ENCODE peak calls at places on chromosomes 13 and 19, in ten cellular contexts. One of them, this sample, is unnamed.

GRCh38 chr19:54561840-54562239 is 11.8 kb upstream of the LILRA2 start:
- DNase-seq in mammary epithelial cell: no peak
- DNase-seq in PC-3: no peak
- DNase-seq in breast epithelium: no peak
- DNase-seq in uterus: no peak
- DNase-seq in aorta: no peak
- DNase-seq in ascending aorta: no peak
- DNase-seq in astrocyte: no peak
- DNase-seq in HCT116: no peak
- DNase-seq in BE2C: no peak
- DNase-seq in this sample: no peak

GRCh38 chr13:46119883-46120614 is 15.2 kb upstream of the CPB2 start:
- DNase-seq in mammary epithelial cell: peak; percentile 39
- DNase-seq in PC-3: peak; percentile 56
- DNase-seq in breast epithelium: no peak
- DNase-seq in uterus: no peak
- DNase-seq in aorta: no peak
- DNase-seq in ascending aorta: no peak
- DNase-seq in astrocyte: peak; percentile 75
- DNase-seq in HCT116: peak; percentile 39
- DNase-seq in BE2C: peak; percentile 26
- DNase-seq in this sample: no peak

GRCh38 chr19:5809469-5809868 is 4.6 kb downstream of the NRTN start:
- DNase-seq in mammary epithelial cell: no peak
- DNase-seq in PC-3: no peak
- DNase-seq in breast epithelium: no peak
- DNase-seq in uterus: no peak
- DNase-seq in aorta: no peak
- DNase-seq in ascending aorta: no peak
- DNase-seq in astrocyte: no peak
- DNase-seq in HCT116: no peak
- DNase-seq in BE2C: no peak
- DNase-seq in this sample: no peak

GRCh38 chr19:49809155-49809986 is 3.7 kb downstream of the FUZ start:
- DNase-seq in mammary epithelial cell: no peak
- DNase-seq in PC-3: peak; percentile 36
- DNase-seq in breast epithelium: peak; percentile 51
- DNase-seq in uterus: peak; percentile 39
- DNase-seq in aorta: peak; percentile 82
- DNase-seq in ascending aorta: peak; percentile 80
- DNase-seq in astrocyte: peak; percentile 16
- DNase-seq in HCT116: no peak
- DNase-seq in BE2C: peak; percentile 53
- DNase-seq in this sample: peak; percentile 39

GRCh38 chr13:113791226-113791625 is 32.2 kb downstream of the TMEM255B start:
- DNase-seq in mammary epithelial cell: no peak
- DNase-seq in PC-3: no peak
- DNase-seq in breast epithelium: no peak
- DNase-seq in uterus: no peak
- DNase-seq in aorta: no peak
- DNase-seq in ascending aorta: no peak
- DNase-seq in astrocyte: no peak
- DNase-seq in HCT116: no peak
- DNase-seq in BE2C: no peak
- DNase-seq in this sample: no peak

GRCh38 chr19:8240274-8241229 is 31.4 kb downstream of the CERS4 start:
- DNase-seq in mammary epithelial cell: peak; percentile 87
- DNase-seq in PC-3: peak; percentile 90
- DNase-seq in breast epithelium: peak; percentile 90
- DNase-seq in uterus: peak; percentile 90
- DNase-seq in aorta: peak; percentile 93
- DNase-seq in ascending aorta: peak; percentile 87
- DNase-seq in astrocyte: peak; percentile 94
- DNase-seq in HCT116: peak; percentile 47
- DNase-seq in BE2C: peak; percentile 80
- DNase-seq in this sample: peak; percentile 38

GRCh38 chr19:39934584-39935233 is at the start of gene FCGBP:
- DNase-seq in mammary epithelial cell: no peak
- DNase-seq in PC-3: no peak
- DNase-seq in breast epithelium: no peak
- DNase-seq in uterus: no peak
- DNase-seq in aorta: no peak
- DNase-seq in ascending aorta: no peak
- DNase-seq in astrocyte: no peak
- DNase-seq in HCT116: no peak
- DNase-seq in BE2C: no peak
- DNase-seq in this sample: no peak

GRCh38 chr19:21758296-21758695 is 9.1 kb downstream of the ZNF100 start:
- DNase-seq in mammary epithelial cell: no peak
- DNase-seq in PC-3: no peak
- DNase-seq in breast epithelium: no peak
- DNase-seq in uterus: no peak
- DNase-seq in aorta: no peak
- DNase-seq in ascending aorta: no peak
- DNase-seq in astrocyte: no peak
- DNase-seq in HCT116: no peak
- DNase-seq in BE2C: no peak
- DNase-seq in this sample: no peak

GRCh38 chr19:35641515-35642151 is at the start of gene ETV2:
- DNase-seq in mammary epithelial cell: no peak
- DNase-seq in PC-3: no peak
- DNase-seq in breast epithelium: no peak
- DNase-seq in uterus: no peak
- DNase-seq in aorta: no peak
- DNase-seq in ascending aorta: no peak
- DNase-seq in astrocyte: no peak
- DNase-seq in HCT116: no peak
- DNase-seq in BE2C: peak; percentile 52
- DNase-seq in this sample: peak; percentile 6

GRCh38 chr13:29140277-29140676 is 320.1 kb downstream of the MTUS2 start:
- DNase-seq in mammary epithelial cell: no peak
- DNase-seq in PC-3: no peak
- DNase-seq in breast epithelium: no peak
- DNase-seq in uterus: no peak
- DNase-seq in aorta: peak; percentile 62
- DNase-seq in ascending aorta: peak; percentile 92
- DNase-seq in astrocyte: no peak
- DNase-seq in HCT116: no peak
- DNase-seq in BE2C: no peak
- DNase-seq in this sample: no peak

GRCh38 chr13:113141591-113141950 is 16.9 kb upstream of the PROZ start:
- DNase-seq in mammary epithelial cell: no peak
- DNase-seq in PC-3: no peak
- DNase-seq in breast epithelium: no peak
- DNase-seq in uterus: no peak
- DNase-seq in aorta: peak; percentile 44
- DNase-seq in ascending aorta: peak; percentile 53
- DNase-seq in astrocyte: no peak
- DNase-seq in HCT116: no peak
- DNase-seq in BE2C: no peak
- DNase-seq in this sample: no peak

GRCh38 chr13:26563713-26564112 is 6.2 kb downstream of the WASF3 start:
- DNase-seq in mammary epithelial cell: no peak
- DNase-seq in PC-3: no peak
- DNase-seq in breast epithelium: no peak
- DNase-seq in uterus: no peak
- DNase-seq in aorta: no peak
- DNase-seq in ascending aorta: no peak
- DNase-seq in astrocyte: no peak
- DNase-seq in HCT116: no peak
- DNase-seq in BE2C: no peak
- DNase-seq in this sample: no peak

GRCh38 chr19:6723108-6723618 is 2.7 kb upstream of the C3 start:
- DNase-seq in mammary epithelial cell: peak; percentile 51
- DNase-seq in PC-3: peak; percentile 50
- DNase-seq in breast epithelium: peak; percentile 67
- DNase-seq in uterus: peak; percentile 84
- DNase-seq in aorta: peak; percentile 52
- DNase-seq in ascending aorta: no peak
- DNase-seq in astrocyte: peak; percentile 39
- DNase-seq in HCT116: no peak
- DNase-seq in BE2C: no peak
- DNase-seq in this sample: no peak

GRCh38 chr19:11214387-11214786 is 17.0 kb upstream of the KANK2 start:
- DNase-seq in mammary epithelial cell: no peak
- DNase-seq in PC-3: no peak
- DNase-seq in breast epithelium: no peak
- DNase-seq in uterus: no peak
- DNase-seq in aorta: no peak
- DNase-seq in ascending aorta: no peak
- DNase-seq in astrocyte: no peak
- DNase-seq in HCT116: no peak
- DNase-seq in BE2C: no peak
- DNase-seq in this sample: no peak

GRCh38 chr19:17938092-17938845 is 5.5 kb downstream of the CCDC124 start:
- DNase-seq in mammary epithelial cell: peak; percentile 90
- DNase-seq in PC-3: peak; percentile 94
- DNase-seq in breast epithelium: peak; percentile 57
- DNase-seq in uterus: peak; percentile 70
- DNase-seq in aorta: peak; percentile 86
- DNase-seq in ascending aorta: peak; percentile 87
- DNase-seq in astrocyte: peak; percentile 71
- DNase-seq in HCT116: peak; percentile 59
- DNase-seq in BE2C: peak; percentile 84
- DNase-seq in this sample: peak; percentile 73

GRCh38 chr13:28470286-28470685 is 24.6 kb downstream of the FLT1 start:
- DNase-seq in mammary epithelial cell: no peak
- DNase-seq in PC-3: no peak
- DNase-seq in breast epithelium: no peak
- DNase-seq in uterus: no peak
- DNase-seq in aorta: no peak
- DNase-seq in ascending aorta: no peak
- DNase-seq in astrocyte: peak; percentile 10
- DNase-seq in HCT116: no peak
- DNase-seq in BE2C: no peak
- DNase-seq in this sample: no peak

GRCh38 chr19:21848706-21849105 is 12.7 kb upstream of the ZNF43 start:
- DNase-seq in mammary epithelial cell: peak; percentile 66
- DNase-seq in PC-3: peak; percentile 59
- DNase-seq in breast epithelium: no peak
- DNase-seq in uterus: no peak
- DNase-seq in aorta: no peak
- DNase-seq in ascending aorta: no peak
- DNase-seq in astrocyte: peak; percentile 61
- DNase-seq in HCT116: no peak
- DNase-seq in BE2C: no peak
- DNase-seq in this sample: no peak

GRCh38 chr19:13015361-13016231 is 20.3 kb downstream of the NFIX start:
- DNase-seq in mammary epithelial cell: peak; percentile 59
- DNase-seq in PC-3: peak; percentile 74
- DNase-seq in breast epithelium: no peak
- DNase-seq in uterus: peak; percentile 39
- DNase-seq in aorta: no peak
- DNase-seq in ascending aorta: no peak
- DNase-seq in astrocyte: peak; percentile 81
- DNase-seq in HCT116: no peak
- DNase-seq in BE2C: no peak
- DNase-seq in this sample: no peak
- H3K4me3 ChIP-seq in mammary epithelial cell: no peak overlapping the region
- H3K4me3 ChIP-seq in PC-3: peak overlapping the region; percentile 34
- H3K4me3 ChIP-seq in breast epithelium: no peak overlapping the region
- H3K4me3 ChIP-seq in uterus: peak overlapping the region; percentile 39
- H3K4me3 ChIP-seq in aorta: no peak overlapping the region
- H3K4me3 ChIP-seq in ascending aorta: no peak overlapping the region
- H3K4me3 ChIP-seq in astrocyte: no peak overlapping the region
- H3K4me3 ChIP-seq in HCT116: no peak overlapping the region
- H3K4me3 ChIP-seq in BE2C: no peak overlapping the region
- H3K4me3 ChIP-seq in this sample: no peak overlapping the region

DNA sequence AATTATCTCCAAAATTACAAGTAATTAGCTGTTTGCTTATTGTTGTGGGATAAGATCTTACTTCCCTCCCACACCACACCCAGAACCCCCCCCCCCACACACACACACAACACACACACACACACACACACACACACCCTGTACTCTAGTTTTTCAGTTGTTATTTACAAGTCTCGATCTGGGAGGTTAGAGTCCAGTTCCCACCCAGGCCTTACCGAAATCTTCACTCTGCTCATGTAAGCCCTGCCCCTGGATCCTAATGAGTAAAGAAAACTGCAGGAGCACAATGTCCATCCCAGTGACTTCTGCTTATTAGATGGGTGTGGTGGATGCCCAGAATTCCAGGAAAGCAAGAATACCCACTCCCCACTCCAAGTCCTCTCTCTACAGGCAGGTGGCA is 23.0 kb downstream of the STARD13 start:
- DNase-seq in mammary epithelial cell: no peak
- DNase-seq in PC-3: no peak
- DNase-seq in breast epithelium: no peak
- DNase-seq in uterus: no peak
- DNase-seq in aorta: no peak
- DNase-seq in ascending aorta: no peak
- DNase-seq in astrocyte: no peak
- DNase-seq in HCT116: no peak
- DNase-seq in BE2C: no peak
- DNase-seq in this sample: no peak
- H3K4me1 ChIP-seq in mammary epithelial cell: peaks cover 36% of the 10 kb centered on the region
- H3K4me1 ChIP-seq in PC-3: peaks cover 55% of the 10 kb centered on the region
- H3K4me1 ChIP-seq in breast epithelium: peaks cover 11% of the 10 kb centered on the region
- H3K4me1 ChIP-seq in uterus: peaks cover 5% of the 10 kb centered on the region
- H3K4me1 ChIP-seq in aorta: peaks cover 7% of the 10 kb centered on the region
- H3K4me1 ChIP-seq in ascending aorta: no peaks in the 10 kb centered on the region
- H3K4me1 ChIP-seq in astrocyte: peaks cover 41% of the 10 kb centered on the region
- H3K4me1 ChIP-seq in HCT116: peaks cover 32% of the 10 kb centered on the region
- H3K4me1 ChIP-seq in BE2C: peaks cover 7% of the 10 kb centered on the region
- H3K4me1 ChIP-seq in this sample: no peaks in the 10 kb centered on the region

GRCh38 chr13:50994651-50995050 is 85.1 kb downstream of the RNASEH2B start:
- DNase-seq in mammary epithelial cell: no peak
- DNase-seq in PC-3: no peak
- DNase-seq in breast epithelium: no peak
- DNase-seq in uterus: peak; percentile 47
- DNase-seq in aorta: no peak
- DNase-seq in ascending aorta: no peak
- DNase-seq in astrocyte: no peak
- DNase-seq in HCT116: no peak
- DNase-seq in BE2C: no peak
- DNase-seq in this sample: no peak
- H3K9me3 ChIP-seq in mammary epithelial cell: no peaks in the 10 kb centered on the region
- H3K9me3 ChIP-seq in PC-3: no peaks in the 10 kb centered on the region
- H3K9me3 ChIP-seq in breast epithelium: no peaks in the 10 kb centered on the region
- H3K9me3 ChIP-seq in uterus: no peaks in the 10 kb centered on the region
- H3K9me3 ChIP-seq in aorta: no peaks in the 10 kb centered on the region
- H3K9me3 ChIP-seq in ascending aorta: no peaks in the 10 kb centered on the region
- H3K9me3 ChIP-seq in astrocyte: no peaks in the 10 kb centered on the region
- H3K9me3 ChIP-seq in HCT116: no peaks in the 10 kb centered on the region
- H3K9me3 ChIP-seq in BE2C: no peaks in the 10 kb centered on the region
- H3K9me3 ChIP-seq in this sample: no peaks in the 10 kb centered on the region

DNA sequence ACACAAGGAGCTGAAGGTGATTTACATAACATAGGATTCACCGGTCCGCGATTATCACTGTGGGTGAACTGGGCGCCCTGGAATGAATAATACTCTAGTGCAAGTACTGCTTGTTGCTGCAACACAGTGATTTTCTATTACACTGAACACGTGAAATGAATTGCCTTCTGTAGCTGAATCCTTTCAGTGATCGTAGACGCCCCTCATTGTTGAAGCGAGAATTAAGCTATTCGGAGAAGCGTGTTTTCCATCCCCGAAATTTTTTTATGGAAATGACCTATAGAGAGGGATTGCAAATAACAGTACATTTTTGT is 2.7 kb upstream of the MAB21L1 start:
- DNase-seq in mammary epithelial cell: no peak
- DNase-seq in PC-3: no peak
- DNase-seq in breast epithelium: no peak
- DNase-seq in uterus: no peak
- DNase-seq in aorta: no peak
- DNase-seq in ascending aorta: no peak
- DNase-seq in astrocyte: no peak
- DNase-seq in HCT116: no peak
- DNase-seq in BE2C: peak; percentile 50
- DNase-seq in this sample: no peak
- H3K4me3 ChIP-seq in mammary epithelial cell: no peak overlapping the region
- H3K4me3 ChIP-seq in PC-3: no peak overlapping the region
- H3K4me3 ChIP-seq in breast epithelium: no peak overlapping the region
- H3K4me3 ChIP-seq in uterus: no peak overlapping the region
- H3K4me3 ChIP-seq in aorta: no peak overlapping the region
- H3K4me3 ChIP-seq in ascending aorta: no peak overlapping the region
- H3K4me3 ChIP-seq in astrocyte: no peak overlapping the region
- H3K4me3 ChIP-seq in HCT116: no peak overlapping the region
- H3K4me3 ChIP-seq in BE2C: peak overlapping the region; percentile 97
- H3K4me3 ChIP-seq in this sample: no peak overlapping the region